ENCODE peak calls at places on chromosomes 16 and 17, in seven cellular contexts. W, D, N, K, C, E and U are unnamed samples.

GRCh38 chr17:70375406-70375805 is 206.1 kb downstream of the KCNJ2 start:
- DNase-seq in W (no peak), D (no peak), N (no peak), K (no peak), C (no peak), E (no peak), U (no peak)

GRCh38 chr17:2398655-2399571 is 1.9 kb downstream of the MNT start:
- DNase-seq in W (no peak), D (no peak), N (peak), K (peak), C (peak), E (peak), U (peak)

GRCh38 chr17:40503154-40503553 is 1.7 kb upstream of the TNS4 start:
- DNase-seq in W (no peak), D (no peak), N (no peak), K (no peak), C (no peak), E (no peak), U (no peak)

GRCh38 chr17:46020023-46020735 is 21.1 kb downstream of the STH start:
- DNase-seq in W (no peak), D (no peak), N (no peak), K (peak), C (no peak), E (no peak), U (peak)

GRCh38 chr17:48690655-48691054 is 31.7 kb downstream of the PRAC1 start:
- DNase-seq in W (no peak), D (no peak), N (no peak), K (no peak), C (no peak), E (no peak), U (no peak)

GRCh38 chr17:21014498-21014897 is 28.3 kb downstream of the USP22 start:
- DNase-seq in W (no peak), D (no peak), N (no peak), K (no peak), C (no peak), E (no peak), U (no peak)

GRCh38 chr16:66926171-66926570 is 836 bp upstream of the RRAD start:
- DNase-seq in W (no peak), D (no peak), N (peak), K (no peak), C (peak), E (no peak), U (peak)

GRCh38 chr16:19898924-19899604 is 14.4 kb upstream of the GPRC5B start:
- DNase-seq in W (no peak), D (peak), N (no peak), K (no peak), C (no peak), E (peak), U (peak)

GRCh38 chr16:59783191-59783590 is 1049.1 kb upstream of the GOT2 start:
- DNase-seq in W (no peak), D (no peak), N (no peak), K (no peak), C (no peak), E (no peak), U (no peak)

GRCh38 chr16:88484505-88485365 is 31.7 kb downstream of the ZFPM1 start:
- DNase-seq in W (no peak), D (no peak), N (no peak), K (no peak), C (no peak), E (no peak), U (no peak)

DNA sequence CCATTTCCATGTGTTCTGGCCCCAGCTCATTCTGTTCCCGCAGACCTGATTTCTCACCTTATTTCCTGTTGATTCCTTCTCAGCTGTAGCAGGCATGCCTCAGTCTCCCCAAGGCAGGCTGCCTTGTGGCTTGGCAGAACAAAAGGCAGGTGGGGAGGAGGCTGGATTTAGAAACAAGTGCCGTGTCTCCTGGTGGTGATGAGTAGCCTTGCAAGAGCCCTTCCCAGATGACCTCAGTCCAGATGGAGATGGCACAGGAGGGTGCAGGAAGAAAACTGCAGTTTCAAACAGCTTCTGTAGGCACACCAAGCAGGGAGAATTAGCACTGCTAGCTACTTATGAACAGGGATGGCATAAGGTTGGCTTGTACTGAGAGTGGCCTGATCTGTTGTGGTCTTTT is 64.6 kb downstream of the ARHGAP44 start:
- DNase-seq in W (no peak), D (no peak), N (no peak), K (no peak), C (no peak), E (no peak), U (no peak)
- TF ChIP-seq CTCF in W (no peak), D (no peak), N (no peak), K (no peak), C (no peak), E (no peak), U (no peak)

DNA sequence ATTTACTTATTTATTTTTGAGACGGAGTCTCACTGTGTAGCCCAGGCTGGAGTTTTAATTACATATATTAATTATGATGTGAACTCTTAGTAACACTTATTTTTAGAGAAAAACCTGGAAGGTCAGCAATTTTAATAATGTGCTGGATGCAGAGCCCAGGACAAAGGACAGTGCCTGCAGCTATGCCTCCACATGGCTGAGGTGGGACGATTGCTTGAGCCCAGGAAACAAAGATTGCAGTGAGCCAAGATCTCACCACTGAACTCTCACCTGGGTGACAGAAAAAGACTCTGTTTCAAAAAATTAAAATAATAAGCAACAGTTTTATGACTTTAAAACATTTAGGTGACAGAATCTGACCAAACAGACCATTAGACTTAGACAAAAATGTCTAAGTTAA is 11.0 kb upstream of the CARD14 start:
- DNase-seq in W (no peak), D (no peak), N (no peak), K (no peak), C (no peak), E (no peak), U (no peak)
- TF ChIP-seq CTCF in W (no peak), D (no peak), N (no peak), K (no peak), C (no peak), E (no peak), U (no peak)

GRCh38 chr17:58329808-58330543 is 1.4 kb upstream of the TSPOAP1 start:
- DNase-seq in W (no peak), D (no peak), N (no peak), K (no peak), C (no peak), E (peak), U (no peak)

GRCh38 chr17:58330544-58330996 is 2.0 kb upstream of the TSPOAP1 start:
- DNase-seq in W (no peak), D (no peak), N (peak), K (no peak), C (no peak), E (peak), U (no peak)

GRCh38 chr17:58327363-58328194 is 1.0 kb downstream of the TSPOAP1 start:
- DNase-seq in W (no peak), D (no peak), N (no peak), K (no peak), C (no peak), E (peak), U (no peak)

GRCh38 chr17:58328195-58329034 is at the start of gene TSPOAP1:
- DNase-seq in W (no peak), D (no peak), N (peak), K (no peak), C (no peak), E (peak), U (peak)

GRCh38 chr17:58329035-58329807 is 626 bp upstream of the TSPOAP1 start:
- DNase-seq in W (no peak), D (no peak), N (peak), K (peak), C (no peak), E (peak), U (peak)
- TF ChIP-seq CTCF in W (no peak), D (peak), N (peak), K (peak), C (peak), E (peak), U (peak)

GRCh38 chr16:83116274-83116892 is 489.6 kb downstream of the CDH13 start:
- DNase-seq in W (no peak), D (no peak), N (no peak), K (no peak), C (no peak), E (no peak), U (no peak)

GRCh38 chr16:83115491-83116232 is 488.9 kb downstream of the CDH13 start:
- DNase-seq in W (no peak), D (no peak), N (no peak), K (no peak), C (no peak), E (no peak), U (no peak)

GRCh38 chr16:83110221-83110768 is 483.5 kb downstream of the CDH13 start:
- DNase-seq in W (no peak), D (no peak), N (no peak), K (no peak), C (no peak), E (no peak), U (no peak)

GRCh38 chr16:83113811-83114210 is 487.0 kb downstream of the CDH13 start:
- DNase-seq in W (no peak), D (no peak), N (no peak), K (no peak), C (no peak), E (no peak), U (no peak)

DNA sequence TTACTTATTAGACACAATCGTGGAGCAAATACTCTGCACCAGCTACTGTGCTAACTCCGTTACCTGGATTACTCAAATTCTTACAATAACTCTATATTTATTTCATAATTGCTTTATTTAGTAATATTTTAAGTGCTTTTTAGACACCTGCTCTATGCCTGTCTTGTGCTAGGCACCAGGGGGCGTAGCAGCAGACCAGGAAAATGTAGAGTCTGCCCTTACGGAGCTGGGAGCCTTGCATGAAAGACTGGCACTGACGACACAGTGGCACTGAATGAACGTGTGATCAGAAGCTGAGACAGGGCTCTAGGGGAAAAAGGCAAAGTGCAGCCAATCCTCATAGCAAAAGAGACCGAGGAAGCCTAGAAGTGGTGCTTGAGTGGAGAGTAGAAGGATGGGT is 486.5 kb downstream of the CDH13 start:
- DNase-seq in W (no peak), D (no peak), N (no peak), K (no peak), C (no peak), E (no peak), U (no peak)
- TF ChIP-seq CTCF in W (no peak), D (peak), N (peak), K (no peak), C (peak), E (peak), U (no peak)

DNA sequence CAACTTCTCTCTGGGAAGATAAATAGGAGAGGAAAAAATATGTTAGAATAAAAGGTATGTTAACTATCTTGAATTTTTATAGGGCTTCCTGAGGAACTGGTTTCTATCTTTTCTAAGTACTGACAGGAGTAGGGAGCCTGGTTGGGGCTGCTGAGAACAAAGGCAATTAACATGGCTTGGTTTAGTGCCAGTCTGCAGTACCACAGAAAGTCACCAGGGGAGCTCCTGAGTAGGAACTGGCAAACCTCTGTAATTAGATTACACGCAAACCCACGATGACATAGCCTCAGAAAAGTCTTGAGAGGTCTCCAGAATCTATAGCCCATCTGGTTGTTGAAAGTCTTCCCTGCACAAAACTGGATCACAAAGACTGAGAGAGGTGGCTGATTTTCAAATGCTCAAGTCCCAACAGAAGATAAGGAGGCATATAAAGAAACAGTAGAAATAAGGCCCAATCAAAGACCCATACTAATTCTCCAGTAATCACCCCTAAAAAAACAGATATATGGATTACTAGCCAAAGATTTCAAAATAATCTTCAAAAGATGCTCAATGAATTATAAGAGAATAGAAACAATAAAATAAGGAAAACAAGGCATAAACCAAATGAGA is 11.7 kb upstream of the CNTNAP4 start:
- DNase-seq in W (no peak), D (no peak), N (no peak), K (no peak), C (no peak), E (no peak), U (peak)
- TF ChIP-seq CTCF in W (no peak), D (peak), N (peak), K (no peak), C (peak), E (peak), U (peak)

DNA sequence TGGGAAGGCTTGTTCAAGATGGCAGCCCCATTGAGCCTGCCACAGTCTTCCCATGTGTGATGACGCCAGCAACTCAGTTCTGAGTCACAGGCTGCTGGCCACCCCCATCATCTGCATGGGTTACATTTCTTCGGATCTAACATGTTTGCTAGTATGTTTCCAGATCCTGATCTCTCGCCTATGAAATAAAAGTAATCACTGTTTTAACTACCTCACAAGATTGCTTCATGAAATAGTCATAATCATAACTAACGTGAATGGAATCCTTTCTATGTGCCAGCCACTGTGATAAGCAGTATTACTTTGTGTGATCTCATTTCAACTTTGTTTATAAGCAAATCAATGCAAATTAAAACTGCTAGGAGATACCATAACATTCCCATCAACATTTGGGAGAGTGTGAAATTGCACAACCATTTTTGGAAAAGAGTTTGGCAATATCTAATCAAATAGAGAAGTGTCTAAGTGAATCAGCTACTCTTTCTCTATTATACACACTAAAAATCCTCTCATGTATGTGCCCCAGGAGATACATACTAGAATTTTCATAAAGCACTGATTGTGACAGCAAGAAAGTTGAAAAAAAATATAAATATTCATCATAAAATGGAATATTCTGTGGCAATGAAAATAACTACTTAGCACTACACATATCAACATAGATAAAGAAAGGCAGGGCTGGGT is 300.2 kb upstream of the IRX5 start:
- DNase-seq in W (no peak), D (no peak), N (no peak), K (no peak), C (no peak), E (no peak), U (no peak)
- TF ChIP-seq CTCF in W (no peak), D (no peak), N (no peak), K (no peak), C (no peak), E (no peak), U (no peak)

DNA sequence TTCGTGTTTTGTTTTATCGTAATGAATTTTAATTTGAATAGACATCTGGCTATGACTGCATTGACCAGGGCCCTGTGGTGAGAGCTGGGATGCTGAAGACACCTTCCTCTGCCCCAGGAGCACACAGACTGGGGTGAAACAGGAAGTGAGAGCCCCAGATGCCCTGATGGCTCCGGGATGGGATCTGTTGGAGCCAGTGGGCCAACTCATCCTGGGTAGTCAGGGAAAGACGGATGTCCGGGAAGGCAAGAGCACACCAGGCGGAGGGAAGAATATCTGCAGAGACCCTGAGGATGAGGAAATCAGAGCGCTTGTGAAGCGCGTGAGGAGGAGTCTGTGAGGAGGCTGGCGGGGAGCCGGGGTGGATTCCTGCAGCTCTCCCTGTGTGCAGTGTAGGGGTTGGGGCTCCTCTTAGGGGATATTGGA is 71.5 kb upstream of the LGALS9 start:
- DNase-seq in W (no peak), D (no peak), N (no peak), K (no peak), C (peak), E (no peak), U (no peak)
- TF ChIP-seq CTCF in W (no peak), D (peak), N (peak), K (no peak), C (peak), E (no peak), U (no peak)

DNA sequence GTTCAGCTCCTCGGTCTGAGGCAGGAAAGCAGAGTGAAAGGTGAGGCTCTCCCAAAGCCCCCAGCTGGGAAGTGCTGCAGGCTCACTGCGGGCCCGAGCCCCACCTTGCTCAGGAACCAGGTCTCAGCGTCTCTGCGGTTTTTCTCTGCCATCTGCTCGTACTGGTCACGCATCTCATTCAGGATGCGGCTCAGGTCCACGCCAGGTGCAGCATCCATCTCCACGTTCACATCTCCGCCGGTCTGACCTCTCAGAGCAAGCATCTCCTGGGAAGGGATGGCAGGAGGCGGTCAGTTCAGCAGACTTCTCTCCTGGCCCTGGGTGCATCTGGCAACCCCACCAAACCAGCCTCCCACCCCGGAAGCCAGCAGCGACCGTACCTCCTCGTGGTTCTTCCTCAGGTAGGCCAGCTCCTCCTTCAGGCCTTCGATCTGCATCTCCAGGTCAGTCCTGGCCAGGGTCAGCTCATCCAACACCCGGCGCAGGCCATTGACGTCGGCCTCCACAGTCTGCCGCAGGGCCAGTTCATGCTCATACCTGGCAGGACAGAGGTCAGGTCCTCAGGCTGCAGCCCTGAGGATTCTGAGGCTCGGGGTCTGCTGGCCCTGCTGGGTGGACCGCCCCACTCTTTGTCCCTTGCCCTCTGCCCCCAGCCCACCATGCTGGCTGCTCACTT is 1.5 kb downstream of the KRT16 start:
- DNase-seq in W (no peak), D (no peak), N (no peak), K (no peak), C (no peak), E (no peak), U (no peak)
- TF ChIP-seq CTCF in W (no peak), D (no peak), N (no peak), K (no peak), C (no peak), E (no peak), U (no peak)